ENCODE peak calls at places on chromosomes 3 and 15, in six cellular contexts. One of them, this sample, is unnamed.

GRCh38 chr3:66039590-66039887 is 821 bp upstream of the MAGI1 start:
- DNase-seq in uterus: peak; percentile 20
- DNase-seq in stomach: peak; percentile 58
- DNase-seq in A549: peak; percentile 31
- DNase-seq in tibial nerve: no peak
- DNase-seq in body of pancreas: peak; percentile 47
- DNase-seq in this sample: peak; percentile 35

GRCh38 chr15:68428431-68428940 is 3.5 kb downstream of the ITGA11 start:
- DNase-seq in uterus: peak; percentile 6
- DNase-seq in stomach: no peak
- DNase-seq in A549: no peak
- DNase-seq in tibial nerve: no peak
- DNase-seq in body of pancreas: no peak
- DNase-seq in this sample: no peak

GRCh38 chr3:63960048-63960711 is 48.0 kb upstream of the SCAANT1 start:
- DNase-seq in uterus: peak; percentile 42
- DNase-seq in stomach: peak; percentile 43
- DNase-seq in A549: peak; percentile 60
- DNase-seq in tibial nerve: peak; percentile 33
- DNase-seq in body of pancreas: peak; percentile 55
- DNase-seq in this sample: peak; percentile 34

GRCh38 chr3:195909645-195910498 is 1.5 kb upstream of the TNK2 start:
- DNase-seq in uterus: peak; percentile 87
- DNase-seq in stomach: peak; percentile 92
- DNase-seq in A549: peak; percentile 66
- DNase-seq in tibial nerve: peak; percentile 69
- DNase-seq in body of pancreas: peak; percentile 85
- DNase-seq in this sample: peak; percentile 92

GRCh38 chr3:153138267-153139210 is 23.5 kb upstream of the RAP2B start:
- DNase-seq in uterus: peak; percentile 38
- DNase-seq in stomach: peak; percentile 70
- DNase-seq in A549: peak; percentile 95
- DNase-seq in tibial nerve: peak; percentile 24
- DNase-seq in body of pancreas: peak; percentile 89
- DNase-seq in this sample: peak; percentile 82

GRCh38 chr15:90817117-90818057 is 51.0 kb upstream of the FURIN start:
- DNase-seq in uterus: no peak
- DNase-seq in stomach: peak; percentile 16
- DNase-seq in A549: no peak
- DNase-seq in tibial nerve: no peak
- DNase-seq in body of pancreas: no peak
- DNase-seq in this sample: no peak

GRCh38 chr3:165814380-165814779 is 22.8 kb downstream of the BCHE start:
- DNase-seq in uterus: no peak
- DNase-seq in stomach: no peak
- DNase-seq in A549: no peak
- DNase-seq in tibial nerve: no peak
- DNase-seq in body of pancreas: no peak
- DNase-seq in this sample: no peak

GRCh38 chr3:57805674-57806073 is 49.6 kb downstream of the SLMAP start:
- DNase-seq in uterus: no peak
- DNase-seq in stomach: no peak
- DNase-seq in A549: peak; percentile 84
- DNase-seq in tibial nerve: no peak
- DNase-seq in body of pancreas: no peak
- DNase-seq in this sample: no peak

GRCh38 chr3:113685956-113686721 is 10.3 kb downstream of the USF3 start:
- DNase-seq in uterus: no peak
- DNase-seq in stomach: no peak
- DNase-seq in A549: no peak
- DNase-seq in tibial nerve: no peak
- DNase-seq in body of pancreas: no peak
- DNase-seq in this sample: no peak

GRCh38 chr15:90019611-90020010 is 18.5 kb downstream of the ZNF710 start:
- DNase-seq in uterus: no peak
- DNase-seq in stomach: no peak
- DNase-seq in A549: no peak
- DNase-seq in tibial nerve: no peak
- DNase-seq in body of pancreas: no peak
- DNase-seq in this sample: peak; percentile 7

GRCh38 chr3:165185707-165186327 is 10.4 kb downstream of the SLITRK3 start:
- DNase-seq in uterus: peak; percentile 42
- DNase-seq in stomach: peak; percentile 49
- DNase-seq in A549: peak; percentile 67
- DNase-seq in tibial nerve: no peak
- DNase-seq in body of pancreas: peak; percentile 73
- DNase-seq in this sample: peak; percentile 63

GRCh38 chr15:34360298-34360697 is 6.7 kb downstream of the LPCAT4 start:
- DNase-seq in uterus: no peak
- DNase-seq in stomach: no peak
- DNase-seq in A549: peak; percentile 23
- DNase-seq in tibial nerve: no peak
- DNase-seq in body of pancreas: no peak
- DNase-seq in this sample: no peak

GRCh38 chr3:115470254-115470653 is 153.1 kb upstream of the GAP43 start:
- DNase-seq in uterus: no peak
- DNase-seq in stomach: no peak
- DNase-seq in A549: no peak
- DNase-seq in tibial nerve: no peak
- DNase-seq in body of pancreas: no peak
- DNase-seq in this sample: no peak

GRCh38 chr3:162719684-162720341 is 1223.2 kb downstream of the OTOL1 start:
- DNase-seq in uterus: no peak
- DNase-seq in stomach: no peak
- DNase-seq in A549: peak; percentile 83
- DNase-seq in tibial nerve: no peak
- DNase-seq in body of pancreas: no peak
- DNase-seq in this sample: no peak

GRCh38 chr3:65006300-65006739 is 318.5 kb upstream of the ADAMTS9 start:
- DNase-seq in uterus: no peak
- DNase-seq in stomach: no peak
- DNase-seq in A549: no peak
- DNase-seq in tibial nerve: no peak
- DNase-seq in body of pancreas: no peak
- DNase-seq in this sample: no peak

GRCh38 chr3:65831733-65832425 is 206.8 kb downstream of the MAGI1 start:
- DNase-seq in uterus: no peak
- DNase-seq in stomach: no peak
- DNase-seq in A549: no peak
- DNase-seq in tibial nerve: no peak
- DNase-seq in body of pancreas: no peak
- DNase-seq in this sample: no peak

GRCh38 chr15:50813865-50814264 is 48.4 kb upstream of the SPPL2A start:
- DNase-seq in uterus: no peak
- DNase-seq in stomach: no peak
- DNase-seq in A549: no peak
- DNase-seq in tibial nerve: no peak
- DNase-seq in body of pancreas: no peak
- DNase-seq in this sample: no peak

GRCh38 chr3:156899951-156900350 is 73.8 kb downstream of the LEKR1 start:
- DNase-seq in uterus: no peak
- DNase-seq in stomach: no peak
- DNase-seq in A549: no peak
- DNase-seq in tibial nerve: no peak
- DNase-seq in body of pancreas: no peak
- DNase-seq in this sample: no peak

GRCh38 chr15:38304486-38304885 is 51.9 kb downstream of the SPRED1 start:
- DNase-seq in uterus: no peak
- DNase-seq in stomach: no peak
- DNase-seq in A549: no peak
- DNase-seq in tibial nerve: no peak
- DNase-seq in body of pancreas: no peak
- DNase-seq in this sample: no peak

GRCh38 chr3:127152676-127153505 is 40.0 kb upstream of the PRR23E start:
- DNase-seq in uterus: peak; percentile 3
- DNase-seq in stomach: peak; percentile 10
- DNase-seq in A549: no peak
- DNase-seq in tibial nerve: no peak
- DNase-seq in body of pancreas: no peak
- DNase-seq in this sample: no peak

GRCh38 chr3:169869484-169870304 is at the start of gene LRRC31:
- DNase-seq in uterus: no peak
- DNase-seq in stomach: no peak
- DNase-seq in A549: no peak
- DNase-seq in tibial nerve: no peak
- DNase-seq in body of pancreas: no peak
- DNase-seq in this sample: no peak

GRCh38 chr3:169868369-169868768 is 1.4 kb downstream of the LRRC31 start:
- DNase-seq in uterus: no peak
- DNase-seq in stomach: no peak
- DNase-seq in A549: no peak
- DNase-seq in tibial nerve: no peak
- DNase-seq in body of pancreas: no peak
- DNase-seq in this sample: no peak

GRCh38 chr3:169864270-169864669 is 5.5 kb downstream of the LRRC31 start:
- DNase-seq in uterus: no peak
- DNase-seq in stomach: no peak
- DNase-seq in A549: no peak
- DNase-seq in tibial nerve: no peak
- DNase-seq in body of pancreas: no peak
- DNase-seq in this sample: no peak

GRCh38 chr3:169865176-169865800 is 4.4 kb downstream of the LRRC31 start:
- DNase-seq in uterus: no peak
- DNase-seq in stomach: no peak
- DNase-seq in A549: no peak
- DNase-seq in tibial nerve: no peak
- DNase-seq in body of pancreas: no peak
- DNase-seq in this sample: no peak

GRCh38 chr3:169867584-169868211 is 2.0 kb downstream of the LRRC31 start:
- DNase-seq in uterus: no peak
- DNase-seq in stomach: no peak
- DNase-seq in A549: no peak
- DNase-seq in tibial nerve: no peak
- DNase-seq in body of pancreas: no peak
- DNase-seq in this sample: no peak
- H3K27ac ChIP-seq in uterus: no peak overlapping the region
- H3K27ac ChIP-seq in stomach: no peak overlapping the region
- H3K27ac ChIP-seq in A549: no peak overlapping the region
- H3K27ac ChIP-seq in tibial nerve: no peak overlapping the region
- H3K27ac ChIP-seq in body of pancreas: no peak overlapping the region
- H3K27ac ChIP-seq in this sample: peak overlapping the region; percentile 85

GRCh38 chr15:95772982-95773381 is 557.5 kb upstream of the NR2F2 start:
- DNase-seq in uterus: no peak
- DNase-seq in stomach: no peak
- DNase-seq in A549: no peak
- DNase-seq in tibial nerve: no peak
- DNase-seq in body of pancreas: no peak
- DNase-seq in this sample: no peak

GRCh38 chr15:95765161-95765560 is 565.3 kb upstream of the NR2F2 start:
- DNase-seq in uterus: no peak
- DNase-seq in stomach: no peak
- DNase-seq in A549: no peak
- DNase-seq in tibial nerve: no peak
- DNase-seq in body of pancreas: no peak
- DNase-seq in this sample: no peak

GRCh38 chr15:95770191-95770590 is 560.3 kb upstream of the NR2F2 start:
- DNase-seq in uterus: no peak
- DNase-seq in stomach: no peak
- DNase-seq in A549: no peak
- DNase-seq in tibial nerve: no peak
- DNase-seq in body of pancreas: no peak
- DNase-seq in this sample: no peak
- TF ChIP-seq POLR2A in uterus: no peak
- TF ChIP-seq POLR2A in stomach: no peak
- TF ChIP-seq POLR2A in A549: no peak
- TF ChIP-seq POLR2A in tibial nerve: no peak
- TF ChIP-seq POLR2A in body of pancreas: no peak
- TF ChIP-seq POLR2A in this sample: no peak

GRCh38 chr15:64713592-64713991 is 61.8 kb downstream of the RBPMS2 start:
- DNase-seq in uterus: no peak
- DNase-seq in stomach: no peak
- DNase-seq in A549: no peak
- DNase-seq in tibial nerve: no peak
- DNase-seq in body of pancreas: no peak
- DNase-seq in this sample: no peak

GRCh38 chr15:64716452-64716851 is 58.9 kb downstream of the RBPMS2 start:
- DNase-seq in uterus: no peak
- DNase-seq in stomach: no peak
- DNase-seq in A549: no peak
- DNase-seq in tibial nerve: no peak
- DNase-seq in body of pancreas: no peak
- DNase-seq in this sample: no peak

GRCh38 chr15:64720188-64720587 is 55.2 kb downstream of the RBPMS2 start:
- DNase-seq in uterus: no peak
- DNase-seq in stomach: no peak
- DNase-seq in A549: no peak
- DNase-seq in tibial nerve: no peak
- DNase-seq in body of pancreas: no peak
- DNase-seq in this sample: no peak

GRCh38 chr15:64717735-64718495 is 57.5 kb downstream of the RBPMS2 start:
- DNase-seq in uterus: no peak
- DNase-seq in stomach: no peak
- DNase-seq in A549: no peak
- DNase-seq in tibial nerve: no peak
- DNase-seq in body of pancreas: no peak
- DNase-seq in this sample: no peak

DNA sequence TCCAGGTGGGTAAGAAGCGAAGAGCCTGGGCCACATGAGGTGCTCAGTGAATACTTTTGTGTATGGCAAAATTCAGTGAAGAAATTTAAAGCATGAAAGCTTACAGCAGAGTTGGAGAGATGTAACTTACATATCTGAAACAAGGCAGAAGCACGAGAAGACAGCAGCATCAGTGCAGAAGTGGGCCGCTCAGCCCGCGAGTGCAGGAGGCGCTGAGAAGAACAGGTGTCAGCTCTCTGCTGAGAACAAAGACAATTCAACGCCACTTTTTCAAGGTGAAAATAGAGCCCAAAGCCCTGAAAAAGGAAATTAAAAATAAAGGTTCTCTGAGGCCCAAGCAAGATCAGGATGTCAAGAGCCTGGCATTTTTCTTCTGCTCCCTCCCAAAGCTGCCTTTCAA is 58.3 kb downstream of the RBPMS2 start:
- DNase-seq in uterus: no peak
- DNase-seq in stomach: no peak
- DNase-seq in A549: no peak
- DNase-seq in tibial nerve: no peak
- DNase-seq in body of pancreas: no peak
- DNase-seq in this sample: no peak
- H3K27ac ChIP-seq in uterus: peak overlapping the region; percentile 71
- H3K27ac ChIP-seq in stomach: peak overlapping the region; percentile 68
- H3K27ac ChIP-seq in A549: no peak overlapping the region
- H3K27ac ChIP-seq in tibial nerve: peak overlapping the region; percentile 83
- H3K27ac ChIP-seq in body of pancreas: no peak overlapping the region
- H3K27ac ChIP-seq in this sample: peak overlapping the region; percentile 54

DNA sequence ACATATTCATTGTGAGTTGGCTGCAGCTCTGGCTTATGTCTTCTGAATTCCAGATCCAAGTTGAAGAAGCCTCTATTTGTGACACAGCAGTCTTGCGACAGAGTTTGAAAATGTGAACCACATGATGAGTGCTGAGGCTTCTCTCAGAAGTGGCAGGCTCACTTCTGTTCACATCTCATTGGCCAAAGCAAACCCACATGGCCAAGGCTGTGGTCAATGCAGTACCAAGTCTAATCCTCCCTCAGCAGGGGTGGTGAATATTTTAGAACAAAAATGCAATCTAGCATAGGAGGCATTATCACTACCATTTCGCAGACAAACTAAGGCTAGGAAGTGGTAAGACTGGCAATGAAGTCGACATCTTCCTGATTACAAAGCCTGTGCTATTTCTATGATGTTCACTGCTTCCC is 45.2 kb downstream of the CDCP1 start:
- DNase-seq in uterus: no peak
- DNase-seq in stomach: no peak
- DNase-seq in A549: no peak
- DNase-seq in tibial nerve: no peak
- DNase-seq in body of pancreas: peak; percentile 52
- DNase-seq in this sample: no peak
- TF ChIP-seq POLR2A in uterus: no peak
- TF ChIP-seq POLR2A in stomach: no peak
- TF ChIP-seq POLR2A in A549: no peak
- TF ChIP-seq POLR2A in tibial nerve: no peak
- TF ChIP-seq POLR2A in body of pancreas: no peak
- TF ChIP-seq POLR2A in this sample: no peak